ENCODE peak calls at places on chromosomes 5 and 9, in eight cellular contexts. S is GM18507; A is stimulated activated naive CD8-positive, alpha-beta T cell treated with anti-CD3 and anti-CD28 coated beads, Interleukin-15, amount 100 ng/mL, for 72 hours; V is heart right ventricle; P is CD8-positive, alpha-beta memory T cell; F is AG08395; R is activated CD4-positive, CD25-positive, alpha-beta regulatory T cell; Z is SJCRH30. L is an unnamed sample.

GRCh38 chr9:127158995-127159801 is 36.8 kb upstream of the ANGPTL2 start:
- DNase-seq in S (no peak), A (no peak), V (peak; percentile 65), P (no peak), F (peak; percentile 84), R (no peak), Z (peak; percentile 73), L (no peak)

GRCh38 chr9:83441390-83441789 is 96.8 kb downstream of the FRMD3 start:
- DNase-seq in S (no peak), A (no peak), V (no peak), P (no peak), F (peak; percentile 13), R (no peak), Z (peak; percentile 17), L (no peak)

GRCh38 chr5:83199126-83199525 is 121.8 kb downstream of the XRCC4 start:
- DNase-seq in S (no peak), A (no peak), V (no peak), P (no peak), F (no peak), R (no peak), Z (peak; percentile 26), L (no peak)

GRCh38 chr9:94945191-94946144 is 219.0 kb downstream of the AOPEP start:
- DNase-seq in S (no peak), A (no peak), V (peak; percentile 63), P (no peak), F (peak; percentile 91), R (no peak), Z (peak; percentile 62), L (no peak)

GRCh38 chr9:99855467-99856176 is 33.9 kb downstream of the NR4A3 start:
- DNase-seq in S (no peak), A (no peak), V (no peak), P (no peak), F (no peak), R (no peak), Z (no peak), L (no peak)

GRCh38 chr5:140041492-140042421 is 1.3 kb downstream of the NRG2 start:
- DNase-seq in S (no peak), A (no peak), V (peak; percentile 54), P (peak; percentile 3), F (peak; percentile 66), R (no peak), Z (no peak), L (no peak)

GRCh38 chr9:85349046-85349445 is 392.7 kb downstream of the AGTPBP1 start:
- DNase-seq in S (no peak), A (no peak), V (no peak), P (no peak), F (no peak), R (no peak), Z (no peak), L (no peak)

GRCh38 chr5:78362220-78362619 is 1.8 kb downstream of the SCAMP1 start:
- DNase-seq in S (no peak), A (no peak), V (no peak), P (no peak), F (no peak), R (no peak), Z (no peak), L (peak; percentile 37)

GRCh38 chr5:36584009-36584875 is 22.2 kb upstream of the SLC1A3 start:
- DNase-seq in S (no peak), A (no peak), V (no peak), P (no peak), F (no peak), R (no peak), Z (no peak), L (no peak)

GRCh38 chr9:85062385-85062784 is 392.9 kb downstream of the NTRK2 start:
- DNase-seq in S (no peak), A (no peak), V (no peak), P (no peak), F (no peak), R (no peak), Z (no peak), L (no peak)

GRCh38 chr5:56829137-56829536 is 13.8 kb downstream of the MAP3K1 start:
- DNase-seq in S (no peak), A (peak; percentile 42), V (no peak), P (no peak), F (no peak), R (no peak), Z (no peak), L (no peak)

GRCh38 chr9:120928720-120929389 is 2.3 kb upstream of the TRAF1 start:
- DNase-seq in S (no peak), A (peak; percentile 72), V (peak; percentile 73), P (peak; percentile 79), F (peak; percentile 72), R (peak; percentile 43), Z (no peak), L (no peak)

GRCh38 chr5:34923694-34924461 is 5.5 kb upstream of the DNAJC21 start:
- DNase-seq in S (no peak), A (peak; percentile 30), V (no peak), P (no peak), F (peak; percentile 67), R (no peak), Z (no peak), L (no peak)

GRCh38 chr9:88523056-88523455 is 11.9 kb upstream of the NXNL2 start:
- DNase-seq in S (no peak), A (no peak), V (no peak), P (no peak), F (peak; percentile 57), R (no peak), Z (no peak), L (no peak)

GRCh38 chr5:22780756-22781155 is 72.4 kb downstream of the CDH12 start:
- DNase-seq in S (no peak), A (no peak), V (no peak), P (no peak), F (no peak), R (no peak), Z (no peak), L (no peak)